ENCODE peak calls at places on chromosome 17, in four cellular contexts. Q is A549, Z is H1, H is HepG2. A is an unnamed sample.

GRCh38 chr17:6110088-6110487 is 39.9 kb downstream of the WSCD1 start:
- DNase-seq in Z (no peak), H (no peak), Q (no peak), A (no peak)

GRCh38 chr17:19876524-19877161 is 8.9 kb upstream of the ULK2 start:
- DNase-seq in H (no peak), Z (no peak), Q (no peak), A (no peak)

GRCh38 chr17:40443196-40443987 is at the start of gene IGFBP4:
- DNase-seq in H (peak), Z (peak), Q (peak), A (peak)

GRCh38 chr17:73581379-73581778 is 62.9 kb downstream of the SDK2 start:
- DNase-seq in Z (no peak), H (no peak), Q (no peak), A (no peak)

GRCh38 chr17:50147841-50148225 is 2.6 kb downstream of the PPP1R9B start:
- DNase-seq in H (peak), Q (no peak), Z (peak), A (no peak)

GRCh38 chr17:82839617-82840292 is at the start of gene ZNF750:
- DNase-seq in Q (no peak), Z (no peak), H (no peak), A (no peak)

GRCh38 chr17:78355045-78355641 is 4.7 kb downstream of the SOCS3 start:
- DNase-seq in Q (no peak), Z (no peak), H (peak), A (peak)

GRCh38 chr17:39848600-39848999 is 15.5 kb downstream of the IKZF3 start:
- DNase-seq in Z (no peak), Q (no peak), H (no peak), A (no peak)

GRCh38 chr17:44916781-44917241 is 1.5 kb upstream of the GFAP start:
- DNase-seq in Z (no peak), Q (no peak), H (no peak), A (no peak)

DNA sequence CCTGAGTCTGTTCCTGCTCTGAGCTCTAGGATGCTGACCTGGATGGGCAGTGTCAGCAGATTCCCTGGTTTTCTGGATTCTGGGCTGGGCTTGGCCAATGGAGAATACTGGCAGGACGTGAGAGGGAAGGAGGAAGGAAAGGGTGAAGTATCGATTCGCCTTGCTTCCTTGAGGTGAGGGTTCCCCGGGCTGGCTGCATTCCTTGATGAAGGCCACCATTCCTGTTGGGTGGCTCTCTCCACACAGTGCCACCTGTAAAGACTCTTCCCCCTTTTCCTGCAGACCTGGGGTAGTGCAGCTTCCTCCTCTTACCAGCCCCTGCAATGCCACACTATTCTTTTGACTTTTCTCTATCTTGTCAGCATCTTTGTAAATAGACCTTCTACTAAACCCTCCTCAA is 58.1 kb upstream of the TANC2 start:
- DNase-seq in Z (no peak), Q (no peak), H (no peak), A (no peak)
- TF ChIP-seq PHF8 in Z (no peak), Q (no peak), H (no peak), A (no peak)

DNA sequence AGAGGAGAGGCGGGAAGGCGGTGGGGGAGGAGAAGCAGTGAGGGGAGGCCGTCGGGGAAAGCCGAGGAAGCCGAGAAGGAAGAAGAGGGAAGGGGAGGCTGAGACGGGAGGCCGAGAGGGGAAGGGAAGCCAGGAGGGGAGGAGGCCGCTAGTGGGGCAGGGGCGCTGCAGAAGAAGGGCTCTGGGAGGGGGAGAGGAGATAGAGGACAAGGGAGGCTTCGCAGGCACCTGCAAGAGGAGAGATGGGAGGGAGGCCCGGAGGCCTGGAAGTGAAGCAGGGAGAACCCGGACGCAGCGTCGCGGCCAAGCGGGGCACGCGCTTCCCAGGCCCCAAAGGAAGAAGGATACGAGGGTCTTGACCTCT is 2.3 kb downstream of the C17orf58 start:
- DNase-seq in Z (peak), Q (peak), H (peak), A (no peak)
- TF ChIP-seq PHF8 in Z (no peak), Q (peak), H (peak), A (no peak)

GRCh38 chr17:64154321-64155089 is 24.6 kb upstream of the ERN1 start:
- DNase-seq in H (no peak), Z (no peak), Q (no peak), A (no peak)
- TF ChIP-seq PHF8 in H (no peak), Z (no peak), Q (no peak), A (no peak)

GRCh38 chr17:65750678-65751077 is 189.2 kb upstream of the AXIN2 start:
- DNase-seq in H (peak), Q (peak), Z (no peak), A (no peak)

GRCh38 chr17:65751263-65751662 is 189.8 kb upstream of the AXIN2 start:
- DNase-seq in Z (no peak), Q (no peak), H (no peak), A (no peak)

GRCh38 chr17:65753348-65753747 is 191.9 kb upstream of the AXIN2 start:
- DNase-seq in Z (no peak), Q (no peak), H (no peak), A (no peak)

GRCh38 chr17:65750166-65750565 is 188.7 kb upstream of the AXIN2 start:
- DNase-seq in Z (no peak), H (peak), Q (no peak), A (no peak)

DNA sequence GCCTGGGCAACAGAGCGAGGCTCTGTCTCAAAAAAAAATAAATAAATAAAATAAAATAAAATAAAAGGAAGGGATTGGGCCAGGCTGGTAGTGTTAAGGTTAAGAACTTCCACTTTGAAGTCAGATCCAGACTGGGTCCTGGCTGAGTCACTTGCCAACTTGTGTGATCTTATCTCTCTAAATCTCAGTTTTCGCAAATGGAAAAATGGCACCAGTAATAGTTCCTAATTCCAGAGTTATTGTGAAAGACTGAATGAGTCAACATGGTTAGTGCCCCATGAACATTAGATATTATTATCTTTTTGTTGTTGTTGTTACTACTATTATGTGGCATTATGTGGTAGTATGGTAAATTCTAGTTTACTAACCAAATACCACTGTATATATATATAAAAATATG is 188.0 kb upstream of the AXIN2 start:
- DNase-seq in H (peak), Q (no peak), Z (no peak), A (no peak)
- TF ChIP-seq PHF8 in H (no peak), Q (no peak), Z (no peak), A (no peak)

GRCh38 chr17:81254955-81255717 is 16.0 kb downstream of the NDUFAF8 start:
- DNase-seq in Z (peak), H (peak), Q (peak), A (peak)

GRCh38 chr17:81258292-81258691 is 19.2 kb downstream of the NDUFAF8 start:
- DNase-seq in H (no peak), Z (no peak), Q (no peak), A (no peak)

GRCh38 chr17:81259058-81259605 is 20.0 kb downstream of the NDUFAF8 start:
- DNase-seq in H (no peak), Q (no peak), Z (no peak), A (no peak)

GRCh38 chr17:81257533-81257932 is 18.4 kb downstream of the NDUFAF8 start:
- DNase-seq in Q (no peak), H (no peak), Z (no peak), A (no peak)

DNA sequence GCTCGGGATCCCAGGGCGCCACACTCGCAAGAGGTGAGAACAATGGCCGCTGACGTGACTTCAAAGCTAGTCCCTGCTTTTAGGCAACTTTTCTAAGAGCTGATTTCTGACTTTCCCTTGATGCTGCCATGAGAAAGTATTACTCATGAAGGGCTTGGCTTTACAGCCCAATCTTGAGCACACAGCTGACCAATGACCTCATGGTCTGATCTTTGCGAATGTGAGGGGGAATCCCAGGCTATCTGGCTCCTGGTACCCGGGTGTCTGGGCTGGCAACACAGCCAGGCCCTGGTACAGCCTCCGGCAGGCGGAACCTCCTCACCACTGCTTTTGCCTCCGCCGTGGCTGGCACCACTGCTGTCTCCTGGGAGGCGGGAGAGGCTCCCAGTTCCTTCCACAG is 17.5 kb downstream of the NDUFAF8 start:
- DNase-seq in Q (peak), H (no peak), Z (no peak), A (no peak)
- TF ChIP-seq PHF8 in Q (no peak), H (no peak), Z (no peak), A (no peak)

GRCh38 chr17:42323268-42323773 is 35.0 kb downstream of the STAT5A start:
- DNase-seq in Z (no peak), H (no peak), Q (no peak), A (no peak)
- TF ChIP-seq PHF8 in Z (no peak), H (no peak), Q (no peak), A (no peak)

DNA sequence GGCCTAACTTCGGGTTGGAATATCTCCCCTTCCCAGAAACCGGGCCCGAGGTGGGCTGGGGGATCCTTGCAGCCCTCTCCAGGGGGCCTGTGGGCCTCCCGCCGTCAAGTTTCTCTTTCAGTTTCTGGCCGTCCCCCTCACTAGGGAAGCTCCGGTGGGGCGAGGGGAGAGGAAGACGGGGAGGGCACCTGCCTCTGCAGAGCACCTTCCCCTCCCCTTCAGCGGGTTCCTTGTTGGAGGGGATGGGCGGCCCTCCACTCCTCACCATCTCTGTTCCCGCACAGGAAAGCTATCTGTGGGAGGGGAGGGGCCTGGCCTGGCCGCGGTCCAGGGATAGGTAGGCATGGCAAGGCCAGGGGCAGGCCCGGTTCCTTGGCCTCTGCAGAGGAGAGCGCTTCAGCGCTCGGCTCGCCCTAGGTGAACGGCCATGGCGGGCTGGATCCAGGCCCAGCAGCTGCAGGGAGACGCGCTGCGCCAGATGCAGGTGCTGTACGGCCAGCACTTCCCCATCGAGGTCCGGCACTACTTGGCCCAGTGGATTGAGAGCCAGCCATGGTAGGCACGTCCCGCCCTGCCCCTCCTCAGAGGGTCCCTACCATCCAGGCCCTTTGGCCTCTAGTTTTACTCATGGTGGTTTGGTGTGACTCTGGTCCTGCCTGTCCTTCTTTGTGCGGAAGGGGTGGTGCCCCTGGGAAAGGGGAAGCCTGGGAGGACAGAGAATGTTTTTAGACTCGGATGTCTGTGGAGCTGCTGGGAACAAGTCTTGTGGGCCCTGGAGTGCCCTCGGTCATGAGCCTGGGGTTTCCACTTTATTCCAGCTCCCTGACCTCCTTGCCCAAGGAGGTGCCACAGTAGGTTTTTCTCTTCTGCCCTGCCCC is 926 bp downstream of the STAT5A start:
- DNase-seq in H (no peak), Q (no peak), Z (peak), A (peak)
- TF ChIP-seq PHF8 in H (no peak), Q (no peak), Z (no peak), A (no peak)

A was measured in K562.